ENCODE peak calls at places on chromosomes 13 and 19, in seven cellular contexts. T is uterus, V is left lung, X is brain microvascular endothelial cell, W is keratinocyte, P is aorta, K is WERI-Rb-1. C is an unnamed sample.

GRCh38 chr19:10551698-10552301 is 8.1 kb downstream of the ATG4D start:
- DNase-seq in V (no peak), X (no peak), T (no peak), K (peak; percentile 45), W (no peak), P (no peak), C (no peak)

GRCh38 chr19:17929056-17929455 is 3.8 kb upstream of the CCDC124 start:
- DNase-seq in W (no peak), K (no peak), T (no peak), X (no peak), V (no peak), P (no peak), C (no peak)

GRCh38 chr13:90375851-90376250 is 971.6 kb upstream of the MIR17HG start:
- DNase-seq in P (no peak), W (no peak), V (no peak), K (no peak), T (no peak), X (peak; percentile 24), C (no peak)

GRCh38 chr19:35112995-35113693 is 2.5 kb upstream of the FXYD3 start:
- DNase-seq in T (no peak), V (no peak), P (no peak), W (no peak), K (no peak), X (no peak), C (no peak)

GRCh38 chr19:13097331-13098258 is 5.1 kb downstream of the LYL1 start:
- DNase-seq in K (no peak), T (peak; percentile 74), W (no peak), P (peak; percentile 82), X (no peak), V (no peak), C (peak; percentile 85)

GRCh38 chr13:48165063-48165462 is 67.9 kb upstream of the ITM2B start:
- DNase-seq in T (no peak), P (no peak), X (no peak), V (no peak), K (no peak), W (no peak), C (no peak)

GRCh38 chr13:44313674-44314073 is 60.0 kb upstream of the SERP2 start:
- DNase-seq in W (no peak), P (no peak), X (peak; percentile 87), T (no peak), V (no peak), K (no peak), C (no peak)

GRCh38 chr19:50333737-50334617 is 4.8 kb upstream of the KCNC3 start:
- DNase-seq in W (no peak), P (peak; percentile 86), T (peak; percentile 27), V (peak; percentile 77), X (no peak), K (peak; percentile 66), C (peak; percentile 86)

GRCh38 chr13:49997935-49998334 is 1.1 kb downstream of the TRIM13 start:
- DNase-seq in X (no peak), V (no peak), P (no peak), K (no peak), T (no peak), W (no peak), C (no peak)

GRCh38 chr13:70034280-70034679 is 73.3 kb upstream of the ATXN8OS start:
- DNase-seq in V (no peak), W (no peak), P (no peak), X (no peak), T (no peak), K (no peak), C (no peak)

GRCh38 chr13:110270507-110270906 is 36.5 kb downstream of the COL4A1 start:
- DNase-seq in P (no peak), K (no peak), W (no peak), T (peak; percentile 9), V (no peak), X (no peak), C (no peak)

GRCh38 chr19:57719424-57719823 is 8.0 kb downstream of the ZNF671 start:
- DNase-seq in K (no peak), X (no peak), W (no peak), P (no peak), T (no peak), V (no peak), C (no peak)

GRCh38 chr19:55460670-55461258 is 678 bp downstream of the ISOC2 start:
- DNase-seq in T (peak; percentile 87), V (peak; percentile 83), K (peak; percentile 87), X (peak; percentile 52), W (no peak), P (peak; percentile 90), C (peak; percentile 70)

GRCh38 chr19:13143135-13143534 is 7.0 kb downstream of the STX10 start:
- DNase-seq in K (no peak), T (no peak), V (no peak), W (no peak), P (no peak), X (peak; percentile 88), C (no peak)

GRCh38 chr19:12260861-12261260 is 33.8 kb downstream of the ZNF44 start:
- DNase-seq in K (no peak), W (no peak), T (no peak), P (no peak), X (no peak), V (no peak), C (no peak)

GRCh38 chr13:34657716-34658115 is 284.4 kb upstream of the NBEA start:
- DNase-seq in T (no peak), V (no peak), K (no peak), W (no peak), P (no peak), X (peak; percentile 5), C (no peak)

GRCh38 chr13:101514695-101515275 is 62.3 kb downstream of the ITGBL1 start:
- DNase-seq in T (no peak), K (peak; percentile 54), W (no peak), P (no peak), V (no peak), X (peak; percentile 62), C (no peak)

GRCh38 chr13:40476175-40476958 is 190.1 kb downstream of the FOXO1 start:
- DNase-seq in P (no peak), K (no peak), W (no peak), V (no peak), T (no peak), X (peak; percentile 24), C (no peak)

GRCh38 chr13:46679369-46680180 is 117.4 kb downstream of the ESD start:
- DNase-seq in W (no peak), K (no peak), V (no peak), X (peak; percentile 59), P (no peak), T (peak; percentile 72), C (no peak)

GRCh38 chr13:110448230-110448629 is 113.3 kb downstream of the RAB20 start:
- DNase-seq in V (no peak), W (peak; percentile 69), T (no peak), X (peak; percentile 72), P (no peak), K (no peak), C (no peak)

GRCh38 chr19:49425922-49426592 is 869 bp downstream of the GFY start:
- DNase-seq in W (no peak), T (no peak), V (no peak), P (no peak), X (no peak), K (peak; percentile 88), C (no peak)

DNA sequence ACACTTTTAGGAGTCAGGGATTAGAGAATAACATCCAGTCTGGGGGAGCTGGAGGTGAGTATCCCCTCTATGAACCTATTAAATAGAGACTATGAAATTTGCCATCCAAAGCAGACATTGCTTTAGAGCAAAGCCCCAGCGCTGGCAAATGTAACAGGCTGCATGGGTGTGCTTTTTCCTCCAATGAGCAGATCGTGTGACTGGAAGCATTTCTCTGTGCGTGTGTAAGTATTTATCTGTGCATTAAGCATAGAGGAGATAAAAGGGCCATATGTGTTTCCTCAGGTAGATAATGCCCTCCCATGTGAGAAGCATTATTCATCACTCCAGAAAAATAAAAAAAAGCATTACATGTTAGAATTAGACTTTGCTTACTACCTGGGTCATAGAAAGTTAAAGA is 924 bp downstream of the TNFSF13B start:
- DNase-seq in X (no peak), T (no peak), K (no peak), P (no peak), V (no peak), W (no peak), C (no peak)
- H3K27ac ChIP-seq in X (no peak overlapping the region), T (no peak overlapping the region), K (no peak overlapping the region), P (no peak overlapping the region), V (peak overlapping the region; percentile 96), W (no peak overlapping the region), C (peak overlapping the region; percentile 82)

GRCh38 chr13:113116206-113116800 is 6.3 kb upstream of the F10 start:
- DNase-seq in X (no peak), V (no peak), K (peak; percentile 7), W (no peak), P (no peak), T (no peak), C (no peak)
- H3K27ac ChIP-seq in X (no peak overlapping the region), V (no peak overlapping the region), K (no peak overlapping the region), W (no peak overlapping the region), P (no peak overlapping the region), T (no peak overlapping the region), C (no peak overlapping the region)

DNA sequence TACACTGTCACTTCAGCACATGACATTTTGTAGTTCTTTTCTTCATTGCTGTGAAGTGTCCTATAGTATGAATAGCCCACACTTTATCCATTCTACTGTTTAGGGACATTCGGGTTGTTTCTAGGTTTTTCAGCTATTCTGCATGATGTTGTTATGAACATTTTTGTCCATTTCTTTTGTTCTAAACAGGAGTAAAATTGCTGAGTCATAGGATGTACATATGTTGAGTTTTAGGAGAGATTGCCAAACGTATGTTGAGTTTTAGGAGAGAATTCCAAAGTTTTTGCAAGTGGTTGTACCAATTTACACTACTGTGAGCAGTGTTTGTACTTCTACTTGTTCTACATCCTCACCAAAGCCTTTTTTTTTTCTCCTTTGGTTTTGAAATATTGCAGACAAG is 115.0 kb downstream of the MTUS2 start:
- DNase-seq in P (no peak), T (no peak), V (no peak), W (no peak), X (no peak), K (no peak), C (no peak)
- H3K27ac ChIP-seq in P (no peak overlapping the region), T (no peak overlapping the region), V (no peak overlapping the region), W (no peak overlapping the region), X (no peak overlapping the region), K (no peak overlapping the region), C (no peak overlapping the region)

GRCh38 chr19:38721496-38721895 is 22.8 kb downstream of the CAPN12 start:
- DNase-seq in K (no peak), T (no peak), P (no peak), W (no peak), V (no peak), X (no peak), C (no peak)
- H3K27ac ChIP-seq in K (no peak overlapping the region), T (peak overlapping the region; percentile 76), P (no peak overlapping the region), W (no peak overlapping the region), V (no peak overlapping the region), X (no peak overlapping the region), C (peak overlapping the region; percentile 14)

DNA sequence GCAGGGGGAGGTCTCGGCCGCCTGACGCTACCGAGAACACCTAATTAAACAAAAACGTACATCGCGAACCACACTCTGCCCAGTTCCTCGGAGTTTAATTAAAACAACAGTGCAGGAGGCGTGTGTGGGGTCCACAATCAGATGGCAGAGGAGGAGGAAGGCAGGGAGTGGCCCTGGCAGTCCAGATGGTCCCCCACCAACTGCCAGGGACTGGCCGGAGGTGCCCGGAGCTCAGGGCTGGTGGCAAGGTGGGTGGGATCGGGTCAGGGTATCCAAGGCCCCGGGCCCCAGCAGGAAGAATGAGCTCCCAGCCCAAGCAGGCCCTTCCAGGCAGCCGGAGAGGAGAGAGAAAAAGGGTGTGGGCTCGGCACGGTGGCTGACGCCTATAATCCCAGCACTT is 71.3 kb downstream of the PTPRS start:
- DNase-seq in V (no peak), P (no peak), X (no peak), W (no peak), K (no peak), T (no peak), C (no peak)
- H3K27ac ChIP-seq in V (no peak overlapping the region), P (no peak overlapping the region), X (no peak overlapping the region), W (no peak overlapping the region), K (no peak overlapping the region), T (no peak overlapping the region), C (no peak overlapping the region)